ENCODE peak calls at places on chromosomes 13 and 19, in seven cellular contexts. One of them, this sample, is unnamed.

GRCh38 chr19:34722353-34722752 is 11.7 kb upstream of the ZNF181 start:
- DNase-seq in heart right ventricle: no peak
- DNase-seq in stimulated activated naive CD4-positive, alpha-beta T cell treated with Interleukin-2 at 50 U/mL for 16 hours: no peak
- DNase-seq in upper lobe of left lung: no peak
- DNase-seq in fibroblast of gingiva: no peak
- DNase-seq in psoas muscle: no peak
- DNase-seq in cardiac fibroblast: peak
- DNase-seq in this sample: no peak

GRCh38 chr19:482186-483041 is 13.9 kb upstream of the MADCAM1 start:
- DNase-seq in cardiac fibroblast: no peak
- DNase-seq in heart right ventricle: no peak
- DNase-seq in upper lobe of left lung: no peak
- DNase-seq in fibroblast of gingiva: no peak
- DNase-seq in stimulated activated naive CD4-positive, alpha-beta T cell treated with Interleukin-2 at 50 U/mL for 16 hours: no peak
- DNase-seq in psoas muscle: peak
- DNase-seq in this sample: no peak

GRCh38 chr19:4647676-4648644 is 8.6 kb downstream of the TNFAIP8L1 start:
- DNase-seq in heart right ventricle: peak
- DNase-seq in fibroblast of gingiva: no peak
- DNase-seq in psoas muscle: peak
- DNase-seq in upper lobe of left lung: no peak
- DNase-seq in cardiac fibroblast: peak
- DNase-seq in stimulated activated naive CD4-positive, alpha-beta T cell treated with Interleukin-2 at 50 U/mL for 16 hours: no peak
- DNase-seq in this sample: no peak

GRCh38 chr13:45178349-45179142 is 22.3 kb downstream of the KCTD4 start:
- DNase-seq in stimulated activated naive CD4-positive, alpha-beta T cell treated with Interleukin-2 at 50 U/mL for 16 hours: no peak
- DNase-seq in upper lobe of left lung: no peak
- DNase-seq in heart right ventricle: no peak
- DNase-seq in psoas muscle: no peak
- DNase-seq in fibroblast of gingiva: no peak
- DNase-seq in cardiac fibroblast: peak
- DNase-seq in this sample: no peak

GRCh38 chr13:76425930-76426329 is 460.3 kb downstream of the KCTD12 start:
- DNase-seq in psoas muscle: no peak
- DNase-seq in cardiac fibroblast: peak
- DNase-seq in stimulated activated naive CD4-positive, alpha-beta T cell treated with Interleukin-2 at 50 U/mL for 16 hours: no peak
- DNase-seq in heart right ventricle: no peak
- DNase-seq in fibroblast of gingiva: peak
- DNase-seq in upper lobe of left lung: no peak
- DNase-seq in this sample: no peak

GRCh38 chr13:42174344-42175162 is 97.4 kb upstream of the AKAP11 start:
- DNase-seq in fibroblast of gingiva: no peak
- DNase-seq in cardiac fibroblast: peak
- DNase-seq in psoas muscle: no peak
- DNase-seq in heart right ventricle: no peak
- DNase-seq in stimulated activated naive CD4-positive, alpha-beta T cell treated with Interleukin-2 at 50 U/mL for 16 hours: no peak
- DNase-seq in upper lobe of left lung: no peak
- DNase-seq in this sample: no peak

GRCh38 chr19:12932392-12933286 is 872 bp downstream of the FARSA start:
- DNase-seq in stimulated activated naive CD4-positive, alpha-beta T cell treated with Interleukin-2 at 50 U/mL for 16 hours: no peak
- DNase-seq in fibroblast of gingiva: no peak
- DNase-seq in psoas muscle: no peak
- DNase-seq in cardiac fibroblast: no peak
- DNase-seq in heart right ventricle: no peak
- DNase-seq in upper lobe of left lung: no peak
- DNase-seq in this sample: no peak

GRCh38 chr19:10565028-10565566 is 713 bp downstream of the KRI1 start:
- DNase-seq in psoas muscle: peak
- DNase-seq in upper lobe of left lung: peak
- DNase-seq in heart right ventricle: no peak
- DNase-seq in cardiac fibroblast: peak
- DNase-seq in stimulated activated naive CD4-positive, alpha-beta T cell treated with Interleukin-2 at 50 U/mL for 16 hours: peak
- DNase-seq in fibroblast of gingiva: no peak
- DNase-seq in this sample: no peak

GRCh38 chr13:40570930-40571329 is 95.5 kb downstream of the FOXO1 start:
- DNase-seq in cardiac fibroblast: no peak
- DNase-seq in upper lobe of left lung: no peak
- DNase-seq in heart right ventricle: no peak
- DNase-seq in stimulated activated naive CD4-positive, alpha-beta T cell treated with Interleukin-2 at 50 U/mL for 16 hours: no peak
- DNase-seq in fibroblast of gingiva: no peak
- DNase-seq in psoas muscle: no peak
- DNase-seq in this sample: no peak

GRCh38 chr19:8371011-8371804 is 7.3 kb downstream of the ANGPTL4 start:
- DNase-seq in cardiac fibroblast: no peak
- DNase-seq in heart right ventricle: no peak
- DNase-seq in stimulated activated naive CD4-positive, alpha-beta T cell treated with Interleukin-2 at 50 U/mL for 16 hours: no peak
- DNase-seq in psoas muscle: peak
- DNase-seq in upper lobe of left lung: peak
- DNase-seq in fibroblast of gingiva: no peak
- DNase-seq in this sample: no peak

GRCh38 chr19:16824658-16825311 is 4.4 kb upstream of the SIN3B start:
- DNase-seq in stimulated activated naive CD4-positive, alpha-beta T cell treated with Interleukin-2 at 50 U/mL for 16 hours: no peak
- DNase-seq in cardiac fibroblast: peak
- DNase-seq in fibroblast of gingiva: no peak
- DNase-seq in psoas muscle: no peak
- DNase-seq in heart right ventricle: no peak
- DNase-seq in upper lobe of left lung: no peak
- DNase-seq in this sample: no peak

GRCh38 chr19:3606174-3606689 is 443 bp downstream of the TBXA2R start:
- DNase-seq in psoas muscle: no peak
- DNase-seq in cardiac fibroblast: no peak
- DNase-seq in upper lobe of left lung: peak
- DNase-seq in heart right ventricle: no peak
- DNase-seq in stimulated activated naive CD4-positive, alpha-beta T cell treated with Interleukin-2 at 50 U/mL for 16 hours: no peak
- DNase-seq in fibroblast of gingiva: no peak
- DNase-seq in this sample: no peak

GRCh38 chr19:51016798-51017683 is 2.5 kb downstream of the KLK10 start:
- DNase-seq in heart right ventricle: peak
- DNase-seq in upper lobe of left lung: peak
- DNase-seq in cardiac fibroblast: peak
- DNase-seq in psoas muscle: peak
- DNase-seq in fibroblast of gingiva: no peak
- DNase-seq in stimulated activated naive CD4-positive, alpha-beta T cell treated with Interleukin-2 at 50 U/mL for 16 hours: no peak
- DNase-seq in this sample: no peak

GRCh38 chr19:6738726-6739389 is 622 bp upstream of the TRIP10 start:
- DNase-seq in cardiac fibroblast: peak
- DNase-seq in upper lobe of left lung: peak
- DNase-seq in psoas muscle: peak
- DNase-seq in stimulated activated naive CD4-positive, alpha-beta T cell treated with Interleukin-2 at 50 U/mL for 16 hours: no peak
- DNase-seq in fibroblast of gingiva: no peak
- DNase-seq in heart right ventricle: peak
- DNase-seq in this sample: no peak

GRCh38 chr19:48961051-48961649 is 4.0 kb upstream of the FTL start:
- DNase-seq in heart right ventricle: no peak
- DNase-seq in stimulated activated naive CD4-positive, alpha-beta T cell treated with Interleukin-2 at 50 U/mL for 16 hours: no peak
- DNase-seq in psoas muscle: no peak
- DNase-seq in fibroblast of gingiva: no peak
- DNase-seq in upper lobe of left lung: peak
- DNase-seq in cardiac fibroblast: no peak
- DNase-seq in this sample: no peak

GRCh38 chr19:3658004-3658822 is 31.6 kb upstream of the CACTIN start:
- DNase-seq in upper lobe of left lung: no peak
- DNase-seq in psoas muscle: no peak
- DNase-seq in heart right ventricle: peak
- DNase-seq in cardiac fibroblast: no peak
- DNase-seq in fibroblast of gingiva: no peak
- DNase-seq in stimulated activated naive CD4-positive, alpha-beta T cell treated with Interleukin-2 at 50 U/mL for 16 hours: no peak
- DNase-seq in this sample: no peak

GRCh38 chr19:17026041-17026658 is 460 bp downstream of the CPAMD8 start:
- DNase-seq in psoas muscle: no peak
- DNase-seq in cardiac fibroblast: no peak
- DNase-seq in heart right ventricle: no peak
- DNase-seq in upper lobe of left lung: peak
- DNase-seq in stimulated activated naive CD4-positive, alpha-beta T cell treated with Interleukin-2 at 50 U/mL for 16 hours: peak
- DNase-seq in fibroblast of gingiva: no peak
- DNase-seq in this sample: no peak

GRCh38 chr13:93614776-93615175 is 388.2 kb downstream of the GPC6 start:
- DNase-seq in heart right ventricle: no peak
- DNase-seq in stimulated activated naive CD4-positive, alpha-beta T cell treated with Interleukin-2 at 50 U/mL for 16 hours: no peak
- DNase-seq in cardiac fibroblast: no peak
- DNase-seq in upper lobe of left lung: no peak
- DNase-seq in psoas muscle: no peak
- DNase-seq in fibroblast of gingiva: no peak
- DNase-seq in this sample: no peak

GRCh38 chr19:5045015-5045414 is 76.1 kb downstream of the KDM4B start:
- DNase-seq in cardiac fibroblast: no peak
- DNase-seq in upper lobe of left lung: peak
- DNase-seq in psoas muscle: no peak
- DNase-seq in heart right ventricle: no peak
- DNase-seq in stimulated activated naive CD4-positive, alpha-beta T cell treated with Interleukin-2 at 50 U/mL for 16 hours: no peak
- DNase-seq in fibroblast of gingiva: no peak
- DNase-seq in this sample: no peak

GRCh38 chr13:51026016-51026415 is 85.1 kb downstream of the C13orf42 start:
- DNase-seq in fibroblast of gingiva: no peak
- DNase-seq in cardiac fibroblast: no peak
- DNase-seq in heart right ventricle: no peak
- DNase-seq in stimulated activated naive CD4-positive, alpha-beta T cell treated with Interleukin-2 at 50 U/mL for 16 hours: no peak
- DNase-seq in upper lobe of left lung: no peak
- DNase-seq in psoas muscle: no peak
- DNase-seq in this sample: no peak

This sample was measured in GOT3.